ENCODE peak calls at places on chromosomes 12 and 14, in four cellular contexts. G, I, H and Q are unnamed samples.
A peak's percentile ranks its signal among the peaks of the same experiment; 100 is the strongest.

GRCh38 chr14:33686218-33686617 is 264.7 kb downstream of the EGLN3 start:
- DNase-seq in G (no peak), I (no peak), H (no peak), Q (no peak)

GRCh38 chr12:13024151-13024946 is 19.8 kb upstream of the FAM234B start:
- DNase-seq in G (no peak), I (no peak), H (no peak), Q (peak; percentile 39)

GRCh38 chr14:104795781-104796681 is 483 bp upstream of the AKT1 start:
- DNase-seq in G (peak; percentile 70), I (peak; percentile 48), H (no peak), Q (peak; percentile 65)

GRCh38 chr12:41700940-41701339 is 443.7 kb downstream of the GXYLT1 start:
- DNase-seq in G (no peak), I (no peak), H (no peak), Q (no peak)

GRCh38 chr12:52229836-52230343 is 3.2 kb upstream of the KRT7 start:
- DNase-seq in G (no peak), I (no peak), H (no peak), Q (no peak)

GRCh38 chr14:51849095-51849494 is 11.3 kb upstream of the GNG2 start:
- DNase-seq in G (no peak), I (peak; percentile 25), H (no peak), Q (no peak)

GRCh38 chr12:102879144-102879763 is 37.8 kb downstream of the PAH start:
- DNase-seq in G (peak; percentile 65), I (no peak), H (peak; percentile 51), Q (peak; percentile 77)

GRCh38 chr12:92134638-92135274 is 10.9 kb downstream of the BTG1 start:
- DNase-seq in G (no peak), I (no peak), H (no peak), Q (peak; percentile 48)

GRCh38 chr12:106189341-106189740 is 50.6 kb upstream of the NUAK1 start:
- DNase-seq in G (no peak), I (no peak), H (no peak), Q (no peak)

GRCh38 chr14:57073986-57074385 is 194.7 kb downstream of the EXOC5 start:
- DNase-seq in G (no peak), I (no peak), H (no peak), Q (no peak)

GRCh38 chr12:21483531-21483930 is 17.9 kb downstream of the RECQL start:
- DNase-seq in G (no peak), I (no peak), H (no peak), Q (no peak)

GRCh38 chr12:108211161-108211560 is 82.1 kb downstream of the WSCD2 start:
- DNase-seq in G (no peak), I (no peak), H (no peak), Q (no peak)

GRCh38 chr12:96256672-96257361 is 62.6 kb downstream of the ELK3 start:
- DNase-seq in G (no peak), I (no peak), H (no peak), Q (no peak)

GRCh38 chr14:44613061-44613712 is 106.1 kb upstream of the FSCB start:
- DNase-seq in G (no peak), I (no peak), H (no peak), Q (no peak)

GRCh38 chr12:47776471-47777143 is 3.6 kb downstream of the SLC48A1 start:
- DNase-seq in G (no peak), I (no peak), H (no peak), Q (peak; percentile 77)

GRCh38 chr12:132289356-132290202 is 39.8 kb downstream of the GALNT9 start:
- DNase-seq in G (no peak), I (no peak), H (peak; percentile 12), Q (no peak)

GRCh38 chr12:109510196-109510595 is 32.8 kb downstream of the UBE3B start:
- DNase-seq in G (no peak), I (no peak), H (no peak), Q (no peak)

GRCh38 chr14:45201908-45202307 is 51.1 kb downstream of the MIS18BP1 start:
- DNase-seq in G (no peak), I (no peak), H (peak; percentile 33), Q (peak; percentile 42)

GRCh38 chr14:68939893-68940613 is 39.0 kb downstream of the ACTN1 start:
- DNase-seq in G (peak; percentile 86), I (no peak), H (peak; percentile 40), Q (no peak)

GRCh38 chr12:95942532-95943230 is at the start of gene CCDC38:
- DNase-seq in G (peak; percentile 87), I (peak; percentile 69), H (peak; percentile 70), Q (peak; percentile 95)

GRCh38 chr12:22978962-22979361 is 354.0 kb downstream of the ETNK1 start:
- DNase-seq in G (no peak), I (no peak), H (no peak), Q (no peak)

GRCh38 chr12:126989532-126989931 is 1277.4 kb upstream of the TMEM132C start:
- DNase-seq in G (no peak), I (no peak), H (no peak), Q (no peak)